ENCODE peak calls at places on chromosomes 11 and 22, in ten cellular contexts. Y is fibroblast of lung, R is fibroblast of villous mesenchyme, M is right atrium auricular region, H is H1, D is heart right ventricle, T is endodermal cell, F is lung, J is heart left ventricle, B is cardiac fibroblast. Z is an unnamed sample.

GRCh38 chr11:78657441-78657840 is 82.8 kb upstream of the NARS2 start:
- DNase-seq in Y (no peak), R (no peak), M (no peak), H (peak; percentile 19), D (no peak), T (no peak), F (no peak), J (no peak), B (no peak), Z (no peak)

GRCh38 chr11:12223771-12224536 is 113.6 kb downstream of the MICAL2 start:
- DNase-seq in Y (peak; percentile 40), R (no peak), M (no peak), H (no peak), D (no peak), T (no peak), F (peak; percentile 48), J (no peak), B (no peak), Z (no peak)

GRCh38 chr22:49518436-49518970 is 309.2 kb downstream of the BRD1 start:
- DNase-seq in Y (no peak), R (no peak), M (no peak), H (no peak), D (no peak), T (no peak), F (no peak), J (no peak), B (no peak), Z (no peak)

GRCh38 chr22:26756675-26757293 is 99.4 kb downstream of the MIAT start:
- DNase-seq in Y (peak; percentile 89), R (peak; percentile 16), M (peak; percentile 64), H (peak; percentile 98), D (peak; percentile 70), T (peak; percentile 87), F (no peak), J (peak; percentile 54), B (peak; percentile 54), Z (no peak)

GRCh38 chr11:82683029-82683428 is 50.6 kb downstream of the FAM181B start:
- DNase-seq in Y (no peak), R (no peak), M (no peak), H (no peak), D (no peak), T (peak; percentile 65), F (no peak), J (no peak), B (no peak), Z (no peak)

GRCh38 chr11:94504689-94505293 is 7.5 kb upstream of the C11orf97 start:
- DNase-seq in Y (peak; percentile 41), R (peak; percentile 66), M (no peak), H (no peak), D (no peak), T (no peak), F (no peak), J (no peak), B (peak; percentile 65), Z (no peak)

GRCh38 chr11:83051760-83052671 is 19.7 kb downstream of the RAB30 start:
- DNase-seq in Y (peak; percentile 97), R (peak; percentile 98), M (no peak), H (no peak), D (peak; percentile 49), T (no peak), F (no peak), J (peak; percentile 30), B (peak; percentile 95), Z (peak; percentile 82)

GRCh38 chr11:59053387-59053786 is 32.7 kb upstream of the GLYATL1B start:
- DNase-seq in Y (peak; percentile 30), R (peak; percentile 64), M (peak; percentile 67), H (peak; percentile 89), D (peak; percentile 57), T (peak; percentile 90), F (peak; percentile 66), J (peak; percentile 34), B (peak; percentile 67), Z (no peak)

GRCh38 chr22:41260871-41261270 is 20.1 kb upstream of the CHADL start:
- DNase-seq in Y (no peak), R (no peak), M (peak; percentile 72), H (no peak), D (peak; percentile 75), T (no peak), F (no peak), J (peak; percentile 80), B (no peak), Z (no peak)

GRCh38 chr22:23841292-23841691 is 2.5 kb upstream of the DERL3 start:
- DNase-seq in Y (no peak), R (no peak), M (no peak), H (no peak), D (no peak), T (no peak), F (no peak), J (no peak), B (no peak), Z (no peak)

GRCh38 chr22:41147722-41148121 is 55.3 kb downstream of the EP300 start:
- DNase-seq in Y (no peak), R (no peak), M (no peak), H (no peak), D (no peak), T (no peak), F (no peak), J (no peak), B (no peak), Z (no peak)

GRCh38 chr22:37745548-37746365 is 48.9 kb downstream of the TRIOBP start:
- DNase-seq in Y (peak; percentile 83), R (peak; percentile 92), M (peak; percentile 93), H (peak; percentile 87), D (peak; percentile 93), T (peak; percentile 95), F (peak; percentile 91), J (peak; percentile 95), B (peak; percentile 92), Z (peak; percentile 48)

GRCh38 chr11:29251738-29252137 is 765.1 kb downstream of the KCNA4 start:
- DNase-seq in Y (no peak), R (no peak), M (no peak), H (no peak), D (no peak), T (no peak), F (no peak), J (no peak), B (no peak), Z (no peak)

GRCh38 chr22:29093501-29093921 is 20.7 kb downstream of the KREMEN1 start:
- DNase-seq in Y (peak; percentile 78), R (peak; percentile 71), M (no peak), H (no peak), D (no peak), T (no peak), F (no peak), J (no peak), B (peak; percentile 46), Z (no peak)

DNA sequence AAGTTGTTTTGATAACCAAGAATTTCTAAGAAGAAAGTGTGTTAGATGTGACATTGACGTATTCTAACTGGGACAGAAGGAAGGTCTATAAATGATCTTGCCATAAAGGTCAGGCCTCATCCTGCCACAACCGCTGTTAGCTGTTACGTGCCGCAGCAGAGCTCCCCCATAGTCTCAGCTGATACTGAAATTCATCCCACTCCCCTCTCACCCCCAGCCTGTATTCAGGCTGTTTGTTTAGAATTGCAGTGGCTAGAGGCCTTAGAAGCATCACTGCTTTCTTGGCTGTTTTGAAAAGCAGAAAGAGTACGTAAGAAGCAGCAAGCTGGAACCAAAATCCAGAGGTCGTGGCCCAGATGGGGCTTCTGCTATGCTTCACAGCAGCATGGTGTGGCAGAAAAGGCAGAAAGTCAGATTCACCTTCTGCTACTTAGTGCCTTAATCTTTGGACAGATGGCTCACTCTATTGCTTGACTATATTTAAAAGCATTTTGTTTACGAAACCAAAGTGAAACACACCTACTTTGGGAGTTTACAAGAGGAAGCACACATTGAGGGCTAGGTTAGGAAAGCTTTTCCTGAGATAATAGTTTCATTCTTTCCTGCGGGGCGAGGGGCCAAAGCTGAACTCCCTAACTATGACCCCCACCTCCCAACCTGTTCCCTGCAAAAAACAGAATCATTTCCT is 950 bp upstream of the LAYN start:
- DNase-seq in Y (no peak), R (peak; percentile 38), M (no peak), H (no peak), D (no peak), T (no peak), F (no peak), J (no peak), B (no peak), Z (no peak)
- H3K4me3 ChIP-seq in Y (peak overlapping the region; percentile 5), R (peak overlapping the region; percentile 62), M (peak overlapping the region; percentile 63), H (peak overlapping the region; percentile 58), D (peak overlapping the region; percentile 71), T (peak overlapping the region; percentile 77), F (no peak overlapping the region), J (peak overlapping the region; percentile 60), B (no peak overlapping the region), Z (no peak overlapping the region)

GRCh38 chr11:67732045-67732787 is 57.8 kb upstream of the ALDH3B2 start:
- DNase-seq in Y (no peak), R (no peak), M (no peak), H (peak; percentile 68), D (no peak), T (peak; percentile 77), F (no peak), J (no peak), B (no peak), Z (peak; percentile 4)
- TF ChIP-seq CTCF in Y (peak; percentile 28), R (peak; percentile 31), M (peak; percentile 11), H (peak; percentile 55), D (peak; percentile 29), T (peak; percentile 78), F (no peak), J (peak; percentile 24), B (no peak), Z (peak; percentile 70)

GRCh38 chr11:33735166-33735425 is 1.1 kb downstream of the CD59 start:
- DNase-seq in Y (no peak), R (no peak), M (no peak), H (no peak), D (no peak), T (no peak), F (no peak), J (no peak), B (no peak), Z (no peak)
- H3K4me3 ChIP-seq in Y (peak overlapping the region; percentile 91), R (peak overlapping the region; percentile 71), M (peak overlapping the region; percentile 88), H (peak overlapping the region; percentile 72), D (peak overlapping the region; percentile 95), T (peak overlapping the region; percentile 88), F (peak overlapping the region; percentile 95), J (peak overlapping the region; percentile 75), B (peak overlapping the region; percentile 86), Z (peak overlapping the region; percentile 79)

GRCh38 chr11:25737071-25737675 is 594.8 kb upstream of the ANO3 start:
- DNase-seq in Y (no peak), R (no peak), M (no peak), H (no peak), D (no peak), T (no peak), F (no peak), J (no peak), B (no peak), Z (no peak)

GRCh38 chr11:25733777-25734176 is 598.2 kb upstream of the ANO3 start:
- DNase-seq in Y (no peak), R (no peak), M (no peak), H (no peak), D (no peak), T (no peak), F (no peak), J (no peak), B (peak; percentile 34), Z (peak; percentile 65)

DNA sequence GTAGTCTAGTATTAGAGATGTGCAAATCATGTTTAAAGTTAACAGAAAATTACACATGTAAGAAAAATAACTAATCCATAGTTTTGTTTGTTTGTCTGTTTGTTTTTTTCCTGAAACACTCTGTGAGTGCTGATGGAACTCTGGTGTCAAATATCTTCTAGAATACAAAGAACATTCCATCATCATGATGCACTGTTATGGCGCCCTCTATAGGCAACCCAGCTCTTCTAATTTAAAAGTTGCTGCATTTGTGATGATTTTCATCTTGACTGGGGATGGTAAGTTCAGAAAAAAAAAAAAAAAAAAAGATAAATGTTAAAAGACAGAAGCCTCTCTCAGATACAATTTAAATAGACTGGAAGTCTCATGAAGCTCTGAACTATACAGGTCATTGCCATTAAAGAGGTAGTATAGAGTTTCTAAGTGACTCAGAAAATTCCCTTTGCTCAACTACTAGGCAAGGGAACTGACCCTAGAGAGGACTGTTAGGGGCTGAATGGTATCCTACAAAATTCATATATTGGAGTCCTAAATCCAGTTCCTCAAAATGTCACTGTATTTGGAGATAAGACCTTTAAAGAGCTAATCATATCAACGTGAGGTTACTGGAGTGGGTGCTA is 597.2 kb upstream of the ANO3 start:
- DNase-seq in Y (peak; percentile 22), R (peak; percentile 0), M (no peak), H (no peak), D (no peak), T (no peak), F (no peak), J (no peak), B (peak; percentile 57), Z (peak; percentile 58)
- TF ChIP-seq CTCF in Y (peak; percentile 73), R (no peak), M (peak; percentile 31), H (no peak), D (peak; percentile 24), T (peak; percentile 76), F (no peak), J (peak; percentile 22), B (peak; percentile 27), Z (peak; percentile 58)

Z was measured in LNCaP clone FGC.